ENCODE peak calls at places on chromosomes 1 and 21, in nine cellular contexts. M, U, B, T, W, Y, J, Z and C are unnamed samples. For H3K4me1, the result is how much of the 10 kb centered on the place peaks cover.

GRCh38 chr1:34884961-34885360 is 25.4 kb upstream of the SMIM12 start:
- DNase-seq in Z (no peak), W (no peak), Y (no peak), J (no peak), B (no peak), U (no peak), M (no peak), T (no peak), C (no peak)

GRCh38 chr1:30724655-30725421 is 1.5 kb upstream of the MATN1 start:
- DNase-seq in Z (no peak), B (no peak), J (no peak), M (no peak), W (no peak), T (no peak), U (no peak), Y (no peak), C (no peak)

GRCh38 chr1:234401658-234402057 is 28.4 kb downstream of the COA6 start:
- DNase-seq in Y (no peak), U (no peak), Z (no peak), B (no peak), T (no peak), M (no peak), W (no peak), J (no peak), C (no peak)

GRCh38 chr1:199742547-199742946 is 285.0 kb upstream of the NR5A2 start:
- DNase-seq in M (peak), Y (no peak), W (no peak), B (no peak), J (peak), T (no peak), U (no peak), Z (no peak), C (no peak)

GRCh38 chr1:53946252-53947171 is at the start of gene LRRC42:
- DNase-seq in J (no peak), W (no peak), Z (no peak), B (no peak), Y (no peak), T (peak), U (no peak), M (no peak), C (no peak)

GRCh38 chr1:204503913-204504519 is 9.4 kb upstream of the PIK3C2B start:
- DNase-seq in Z (no peak), W (no peak), T (no peak), Y (no peak), B (no peak), J (no peak), M (no peak), U (no peak), C (no peak)

GRCh38 chr1:96236156-96236739 is 485.3 kb upstream of the PTBP2 start:
- DNase-seq in W (peak), M (peak), B (no peak), T (peak), J (peak), U (no peak), Y (peak), Z (no peak), C (peak)

GRCh38 chr1:22592919-22593790 is 29.9 kb downstream of the EPHA8 start:
- DNase-seq in J (no peak), M (no peak), U (no peak), Y (no peak), B (no peak), W (peak), Z (no peak), T (no peak), C (no peak)

GRCh38 chr1:82598816-82599215 is 798.1 kb downstream of the ADGRL2 start:
- DNase-seq in Z (no peak), M (no peak), J (no peak), B (no peak), W (no peak), T (no peak), Y (no peak), U (no peak), C (no peak)

GRCh38 chr1:75643460-75643859 is 32.5 kb upstream of the SLC44A5 start:
- DNase-seq in Z (no peak), J (no peak), T (no peak), Y (no peak), W (no peak), U (no peak), B (no peak), M (no peak), C (no peak)

GRCh38 chr21:43362306-43362927 is 64.5 kb downstream of the SIK1 start:
- DNase-seq in M (peak), J (peak), B (peak), T (no peak), U (peak), Z (peak), Y (peak), W (peak), C (peak)
- H3K4me1 ChIP-seq in M (under half), J (under half), B (under half), T (under half), U (half or more), Z (under half), Y (under half), W (under half), C (under half)

GRCh38 chr21:41817228-41817627 is 50.4 kb upstream of the RIPK4 start:
- DNase-seq in T (peak), U (peak), W (peak), B (no peak), Z (peak), J (peak), Y (peak), M (peak), C (peak)
- H3K27ac ChIP-seq in T (no peak), U (no peak), W (no peak), B (no peak), Z (no peak), J (no peak), Y (no peak), M (no peak), C (no peak)

GRCh38 chr1:150067184-150068182 is at the start of gene VPS45:
- DNase-seq in Y (peak), M (peak), T (peak), B (peak), J (peak), W (peak), U (peak), Z (peak), C (peak)
- TF ChIP-seq POLR2A in Y (no peak), M (peak), T (peak), B (peak), J (peak), W (peak), U (peak), Z (peak), C (peak)

GRCh38 chr1:228102791-228103620 is at the start of gene C1orf35:
- DNase-seq in M (peak), T (peak), Z (peak), J (peak), U (peak), W (peak), Y (peak), B (peak), C (peak)
- H3K4me1 ChIP-seq in M (under half), T (half or more), Z (under half), J (under half), U (under half), W (under half), Y (under half), B (under half), C (under half)

DNA sequence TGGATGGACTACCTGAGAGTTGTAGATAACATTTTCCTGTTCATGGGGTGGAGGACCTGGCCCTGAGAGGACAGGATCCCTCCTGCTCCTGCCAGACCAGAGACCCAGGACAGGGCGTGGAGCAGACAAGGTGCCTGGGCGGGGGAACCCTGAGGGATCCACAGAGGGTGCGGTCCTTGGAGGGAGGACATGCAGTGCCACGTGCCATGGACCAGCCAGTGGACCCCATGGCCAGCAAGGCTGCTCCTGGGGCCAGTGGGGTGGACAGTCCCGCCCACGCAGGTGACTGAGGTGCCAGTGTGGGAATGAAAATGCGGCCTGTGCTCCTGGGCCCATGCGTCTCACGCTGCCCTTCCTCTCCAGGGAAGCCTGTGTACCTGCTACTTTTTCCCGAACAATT is 3.6 kb downstream of the RER1 start:
- DNase-seq in M (no peak), J (no peak), T (peak), B (no peak), W (no peak), U (no peak), Y (no peak), Z (no peak), C (no peak)
- H3K27ac ChIP-seq in M (no peak), J (no peak), T (no peak), B (no peak), W (no peak), U (no peak), Y (no peak), Z (no peak), C (no peak)

DNA sequence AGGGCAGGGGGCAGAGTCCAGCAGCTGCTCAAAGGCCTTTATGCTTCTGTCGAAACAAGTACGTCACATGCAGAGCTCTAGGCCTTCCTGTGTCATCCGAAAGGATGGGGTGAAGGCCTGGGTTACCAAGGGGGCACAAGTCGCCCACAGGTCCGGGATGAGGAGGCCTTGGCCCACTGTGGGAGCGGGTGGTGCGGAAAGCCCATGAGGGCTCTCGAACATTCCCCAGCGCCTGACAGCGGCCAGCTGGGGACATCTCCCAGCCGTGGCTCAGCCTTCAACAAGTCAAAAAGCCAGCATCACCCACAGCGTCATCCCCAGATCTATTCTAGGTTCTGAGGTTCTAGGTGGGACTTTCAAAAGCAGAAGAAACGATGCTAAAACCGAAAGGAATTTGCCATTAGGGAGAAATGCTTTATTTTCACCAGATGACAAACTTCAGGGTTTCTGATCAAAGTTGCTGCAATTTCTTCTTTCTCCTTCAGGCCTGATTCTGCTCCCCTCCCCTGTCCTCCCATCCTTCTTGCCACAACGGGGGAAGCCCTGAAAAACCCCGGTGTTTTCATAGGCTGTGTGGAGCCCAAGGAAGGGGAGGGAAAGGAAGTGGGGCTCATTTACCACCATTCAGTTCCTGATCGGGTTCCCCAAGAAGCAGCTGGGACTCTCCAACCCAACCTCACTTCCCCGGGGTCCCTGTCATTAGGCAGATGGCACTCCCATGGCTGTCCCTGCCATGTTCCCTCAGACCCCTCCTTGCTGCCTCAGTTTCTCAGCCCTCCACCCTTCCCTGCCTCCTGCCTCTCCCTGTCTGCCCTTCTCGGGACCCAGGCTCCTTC is 17.6 kb downstream of the GPR137B start:
- DNase-seq in U (no peak), T (no peak), Y (no peak), W (peak), M (no peak), J (no peak), B (no peak), Z (no peak), C (no peak)
- TF ChIP-seq POLR2A in U (no peak), T (no peak), Y (no peak), W (no peak), M (no peak), J (no peak), B (no peak), Z (no peak), C (no peak)

GRCh38 chr1:154353460-154353904 is 28.2 kb downstream of the ATP8B2 start:
- DNase-seq in J (peak), Z (no peak), U (no peak), B (peak), T (peak), Y (peak), M (peak), W (peak), C (no peak)

GRCh38 chr1:154352581-154353459 is 27.5 kb downstream of the ATP8B2 start:
- DNase-seq in Y (peak), U (no peak), Z (peak), T (peak), W (peak), M (peak), J (peak), B (peak), C (peak)

GRCh38 chr1:154353966-154354365 is 28.6 kb downstream of the ATP8B2 start:
- DNase-seq in U (no peak), Z (no peak), T (no peak), Y (no peak), J (no peak), B (no peak), W (no peak), M (no peak), C (no peak)

GRCh38 chr1:154351363-154352068 is 26.2 kb downstream of the ATP8B2 start:
- DNase-seq in M (no peak), J (no peak), T (no peak), Y (peak), U (no peak), B (no peak), W (peak), Z (no peak), C (peak)

GRCh38 chr1:154352245-154352580 is 26.9 kb downstream of the ATP8B2 start:
- DNase-seq in Y (no peak), U (no peak), B (no peak), T (no peak), W (no peak), Z (no peak), J (no peak), M (no peak), C (no peak)
- H3K4me1 ChIP-seq in Y (under half), U (under half), B (under half), T (under half), W (under half), Z (under half), J (under half), M (under half), C (under half)